ENCODE peak calls at places on chromosomes 4 and X, in five cellular contexts. K, L, C, G and O are unnamed samples.

GRCh38 chr4:10730019-10730418 is 45.5 kb upstream of the CLNK start:
- DNase-seq in K (no peak), L (no peak), C (no peak), G (no peak), O (no peak)

GRCh38 chr4:11876104-11876503 is 447.4 kb upstream of the HS3ST1 start:
- DNase-seq in K (no peak), L (no peak), C (no peak), G (no peak), O (no peak)

GRCh38 chr4:154506253-154506652 is 14.7 kb upstream of the DCHS2 start:
- DNase-seq in K (no peak), L (peak), C (peak), G (no peak), O (no peak)

GRCh38 chrX:115564243-115564642 is 3.3 kb downstream of the PLS3 start:
- DNase-seq in K (no peak), L (no peak), C (no peak), G (no peak), O (no peak)

GRCh38 chr4:40702137-40702799 is 47.5 kb upstream of the NSUN7 start:
- DNase-seq in K (no peak), L (no peak), C (no peak), G (no peak), O (no peak)

GRCh38 chrX:13669246-13669689 is 16.3 kb downstream of the TCEANC start:
- DNase-seq in K (peak), L (no peak), C (peak), G (peak), O (peak)

GRCh38 chr4:182017038-182017437 is 226.2 kb upstream of the TENM3 start:
- DNase-seq in K (no peak), L (no peak), C (no peak), G (no peak), O (no peak)

GRCh38 chr4:149555146-149555545 is 260.5 kb downstream of the IQCM start:
- DNase-seq in K (no peak), L (no peak), C (peak), G (no peak), O (peak)

GRCh38 chr4:152398060-152398459 is 137.8 kb downstream of the FBXW7 start:
- DNase-seq in K (no peak), L (no peak), C (peak), G (no peak), O (no peak)

GRCh38 chr4:158610790-158611189 is 60.9 kb downstream of the C4orf46 start:
- DNase-seq in K (no peak), L (no peak), C (no peak), G (peak), O (no peak)

GRCh38 chr4:79695848-79696247 is 287.8 kb upstream of the GK2 start:
- DNase-seq in K (no peak), L (no peak), C (no peak), G (no peak), O (no peak)

GRCh38 chr4:106986486-106986885 is 49.6 kb downstream of the DKK2 start:
- DNase-seq in K (peak), L (no peak), C (peak), G (no peak), O (no peak)

GRCh38 chr4:7185487-7186030 is 6.8 kb upstream of the SORCS2 start:
- DNase-seq in K (no peak), L (no peak), C (no peak), G (no peak), O (no peak)

GRCh38 chrX:8743126-8743732 is 11.3 kb upstream of the ANOS1 start:
- DNase-seq in K (no peak), L (peak), C (peak), G (peak), O (no peak)

GRCh38 chr4:7013171-7013570 is 30.0 kb upstream of the TADA2B start:
- DNase-seq in K (no peak), L (no peak), C (no peak), G (no peak), O (no peak)

GRCh38 chr4:182192511-182193181 is 50.6 kb upstream of the TENM3 start:
- DNase-seq in K (no peak), L (no peak), C (peak), G (no peak), O (no peak)

GRCh38 chr4:110970642-110971041 is 347.8 kb upstream of the PITX2 start:
- DNase-seq in K (peak), L (peak), C (peak), G (peak), O (no peak)

GRCh38 chr4:126705271-126705670 is 927.5 kb upstream of the INTU start:
- DNase-seq in K (no peak), L (no peak), C (no peak), G (no peak), O (no peak)

GRCh38 chr4:183008492-183008891 is 90.6 kb upstream of the WWC2 start:
- DNase-seq in K (no peak), L (no peak), C (no peak), G (no peak), O (no peak)

GRCh38 chr4:27666943-27667342 is 806.3 kb downstream of the STIM2 start:
- DNase-seq in K (no peak), L (peak), C (peak), G (peak), O (no peak)

GRCh38 chrX:49919617-49920016 is 2.8 kb upstream of the CLCN5 start:
- DNase-seq in K (no peak), L (peak), C (peak), G (peak), O (no peak)

GRCh38 chr4:43776371-43776770 is 672.2 kb downstream of the KCTD8 start:
- DNase-seq in K (no peak), L (no peak), C (peak), G (no peak), O (no peak)

GRCh38 chrX:12950851-12951589 is 23.9 kb upstream of the TMSB4X start:
- DNase-seq in K (no peak), L (peak), C (no peak), G (peak), O (no peak)

GRCh38 chrX:115988825-115989224 is 181.7 kb upstream of the AGTR2 start:
- DNase-seq in K (no peak), L (no peak), C (no peak), G (no peak), O (no peak)

GRCh38 chrX:46876901-46877300 is 35.3 kb upstream of the JADE3 start:
- DNase-seq in K (no peak), L (no peak), C (no peak), G (no peak), O (no peak)

GRCh38 chrX:150167482-150168324 is 195.4 kb upstream of the MAMLD1 start:
- DNase-seq in K (no peak), L (no peak), C (no peak), G (no peak), O (no peak)

GRCh38 chrX:65673857-65674350 is 6.5 kb downstream of the MSN start:
- DNase-seq in K (no peak), L (no peak), C (no peak), G (no peak), O (no peak)

GRCh38 chrX:65674351-65674893 is 7.0 kb downstream of the MSN start:
- DNase-seq in K (no peak), L (no peak), C (peak), G (no peak), O (no peak)

GRCh38 chrX:65679071-65679540 is 11.7 kb downstream of the MSN start:
- DNase-seq in K (no peak), L (no peak), C (peak), G (no peak), O (no peak)

GRCh38 chrX:65681810-65682209 is 14.4 kb downstream of the MSN start:
- DNase-seq in K (no peak), L (no peak), C (no peak), G (no peak), O (no peak)

GRCh38 chrX:65677954-65678469 is 10.6 kb downstream of the MSN start:
- DNase-seq in K (peak), L (no peak), C (peak), G (peak), O (no peak)
- H3K4me3 ChIP-seq in K (no peak), L (no peak), C (no peak), G (no peak), O (no peak)

DNA sequence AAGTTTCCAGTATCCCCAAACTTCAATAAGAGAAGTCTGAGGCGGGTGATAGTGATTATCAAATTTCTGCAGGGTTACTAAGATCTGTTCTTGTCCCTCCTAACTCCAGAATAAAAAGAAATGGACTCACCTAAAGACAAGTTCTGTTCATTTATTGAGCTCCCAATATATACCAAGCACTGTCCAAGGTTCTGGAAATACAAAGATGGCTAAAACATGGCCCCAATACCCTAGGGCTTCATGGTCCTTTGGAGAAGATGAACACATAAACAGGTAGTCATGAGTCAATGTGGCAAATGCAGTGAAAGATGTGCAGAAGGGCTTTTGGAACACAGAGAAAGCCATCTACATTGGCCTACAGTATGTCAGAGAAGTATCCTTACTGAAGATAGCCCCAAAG is 231.2 kb downstream of the PPP1R2C start:
- DNase-seq in K (no peak), L (no peak), C (no peak), G (no peak), O (no peak)
- H3K4me3 ChIP-seq in K (no peak), L (no peak), C (no peak), G (no peak), O (no peak)

DNA sequence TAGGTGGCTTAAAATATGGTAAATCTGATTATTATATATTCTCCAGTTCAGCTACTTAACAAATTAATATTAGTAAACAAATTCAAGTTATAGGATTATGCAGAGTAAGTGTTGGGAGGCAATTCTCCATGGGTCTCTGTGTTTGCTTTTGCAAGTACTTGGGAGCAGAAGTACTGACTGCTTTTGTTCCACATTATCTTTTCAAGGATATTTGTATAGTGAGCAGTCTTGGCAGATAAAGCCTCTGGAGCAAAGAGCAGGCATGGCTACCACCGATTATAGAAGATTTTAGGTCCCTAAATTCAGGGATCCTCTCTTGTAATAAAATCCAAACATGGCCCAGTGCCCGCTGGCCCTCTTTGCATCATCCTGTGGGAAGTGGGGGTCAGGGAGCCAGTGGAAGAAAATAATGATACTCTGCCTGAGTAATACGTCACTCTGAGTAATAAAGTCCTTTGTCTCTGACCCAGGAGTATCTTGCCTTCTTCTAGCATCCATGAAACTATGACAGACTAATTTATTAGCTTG is 23.2 kb downstream of the NDNF start:
- DNase-seq in K (no peak), L (no peak), C (no peak), G (no peak), O (no peak)
- H3K4me3 ChIP-seq in K (no peak), L (no peak), C (no peak), G (no peak), O (no peak)

GRCh38 chrX:38561126-38561868 is at the start of gene TSPAN7:
- DNase-seq in K (no peak), L (peak), C (peak), G (peak), O (no peak)

GRCh38 chrX:38558681-38559080 is 2.7 kb upstream of the TSPAN7 start:
- DNase-seq in K (no peak), L (no peak), C (peak), G (no peak), O (no peak)

GRCh38 chrX:38560776-38561125 is 591 bp upstream of the TSPAN7 start:
- DNase-seq in K (no peak), L (no peak), C (no peak), G (no peak), O (no peak)

GRCh38 chrX:38561951-38562719 is 793 bp downstream of the TSPAN7 start:
- DNase-seq in K (no peak), L (peak), C (no peak), G (peak), O (no peak)

DNA sequence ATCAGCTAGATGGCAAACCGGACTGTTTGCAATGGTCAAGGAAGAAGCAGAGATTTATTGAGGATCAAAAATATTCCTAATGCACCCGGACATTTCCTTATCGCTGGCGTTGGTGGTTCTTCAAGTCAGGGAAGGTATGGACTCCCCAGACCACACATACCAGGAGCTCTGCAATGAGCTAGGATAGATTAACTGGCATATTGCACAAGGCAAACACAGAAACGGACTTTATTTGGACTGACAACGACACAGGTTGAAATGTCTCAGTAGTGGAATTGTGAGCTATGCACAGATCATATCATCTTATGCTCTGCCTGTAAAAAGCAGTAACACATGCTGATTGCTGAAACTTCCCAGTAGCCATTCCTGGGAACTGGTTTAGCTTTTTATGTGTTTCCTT is 1.7 kb downstream of the TSPAN7 start:
- DNase-seq in K (no peak), L (no peak), C (no peak), G (no peak), O (no peak)
- H3K4me3 ChIP-seq in K (no peak), L (peak), C (no peak), G (no peak), O (no peak)